ENCODE peak calls at places on chromosomes 6 and 20, in six cellular contexts. U, N, M, L, G and J are unnamed samples.

GRCh38 chr6:93040375-93040774 is 379.0 kb downstream of the EPHA7 start:
- DNase-seq in M (no peak), G (no peak), L (no peak), N (no peak), U (no peak), J (no peak)

GRCh38 chr6:132130530-132131298 is 179.5 kb upstream of the CCN2 start:
- DNase-seq in L (no peak), G (no peak), N (peak; percentile 47), M (no peak), U (no peak), J (no peak)

GRCh38 chr6:163712569-163712966 is 298.1 kb downstream of the QKI start:
- DNase-seq in U (no peak), G (no peak), N (no peak), M (no peak), L (no peak), J (no peak)

GRCh38 chr6:132830236-132830799 is 15.9 kb downstream of the RPS12 start:
- DNase-seq in N (peak; percentile 61), G (peak; percentile 34), L (peak; percentile 79), U (no peak), M (peak; percentile 28), J (no peak)

GRCh38 chr6:13261464-13261994 is 66.8 kb downstream of the TBC1D7 start:
- DNase-seq in N (peak; percentile 87), U (no peak), G (no peak), L (no peak), M (no peak), J (no peak)

GRCh38 chr6:134123666-134124208 is 71.3 kb upstream of the SLC2A12 start:
- DNase-seq in N (peak; percentile 93), L (peak; percentile 72), M (peak; percentile 23), G (peak; percentile 27), U (peak; percentile 46), J (peak; percentile 79)

GRCh38 chr6:20866940-20867630 is 332.8 kb downstream of the CDKAL1 start:
- DNase-seq in G (peak; percentile 51), M (no peak), N (no peak), L (peak; percentile 4), U (no peak), J (no peak)

GRCh38 chr20:19682249-19682648 is 75.8 kb upstream of the RIN2 start:
- DNase-seq in G (no peak), M (no peak), L (no peak), U (no peak), N (no peak), J (no peak)

GRCh38 chr20:52154575-52154974 is 37.0 kb downstream of the ZFP64 start:
- DNase-seq in G (no peak), L (no peak), N (no peak), M (no peak), U (no peak), J (no peak)

GRCh38 chr6:141848029-141848890 is 284.5 kb upstream of the GJE1 start:
- DNase-seq in U (no peak), M (no peak), G (no peak), L (no peak), N (no peak), J (no peak)

GRCh38 chr6:139427199-139427598 is 52.8 kb upstream of the CITED2 start:
- DNase-seq in M (no peak), N (no peak), L (no peak), G (no peak), U (no peak), J (no peak)

GRCh38 chr20:49846206-49846807 is 33.7 kb downstream of the SLC9A8 start:
- DNase-seq in G (peak; percentile 56), N (peak; percentile 75), L (peak; percentile 83), M (peak; percentile 47), U (peak; percentile 9), J (peak; percentile 76)

GRCh38 chr20:40251284-40251932 is 437.6 kb downstream of the MAFB start:
- DNase-seq in M (peak; percentile 43), U (no peak), L (peak; percentile 58), N (peak; percentile 18), G (no peak), J (peak; percentile 88)

GRCh38 chr6:3741477-3741871 is 10.0 kb downstream of the PXDC1 start:
- DNase-seq in L (peak; percentile 34), N (no peak), M (no peak), G (no peak), U (no peak), J (no peak)

GRCh38 chr6:124962617-124963415 is 579 bp downstream of the RNF217 start:
- DNase-seq in U (peak; percentile 22), N (no peak), L (peak; percentile 56), M (peak; percentile 35), G (peak; percentile 58), J (peak; percentile 88)

GRCh38 chr20:23111307-23111943 is 25.3 kb upstream of the CD93 start:
- DNase-seq in M (no peak), G (peak; percentile 52), U (no peak), L (no peak), N (no peak), J (no peak)

GRCh38 chr6:66735106-66735890 is 1028.3 kb upstream of the EYS start:
- DNase-seq in M (no peak), G (no peak), L (no peak), U (no peak), N (no peak), J (no peak)

GRCh38 chr20:20410678-20411077 is 42.8 kb downstream of the INSM1 start:
- DNase-seq in U (no peak), G (peak; percentile 93), L (peak; percentile 87), M (no peak), N (no peak), J (peak; percentile 88)

GRCh38 chr6:27251672-27252251 is 4.3 kb downstream of the PRSS16 start:
- DNase-seq in M (peak; percentile 72), U (peak; percentile 90), G (peak; percentile 95), N (peak; percentile 87), L (peak; percentile 97), J (peak; percentile 98)

GRCh38 chr6:44932651-44933091 is 395.5 kb upstream of the RUNX2 start:
- DNase-seq in M (no peak), N (no peak), U (no peak), G (no peak), L (no peak), J (no peak)

GRCh38 chr6:37521674-37522073 is 22.0 kb upstream of the CCDC167 start:
- DNase-seq in U (no peak), L (no peak), M (no peak), N (no peak), G (no peak), J (no peak)

GRCh38 chr20:1324598-1325172 is 4.3 kb downstream of the SDCBP2 start:
- DNase-seq in U (no peak), L (no peak), M (no peak), N (no peak), G (no peak), J (peak; percentile 27)

GRCh38 chr20:58366866-58367265 is 22.2 kb upstream of the VAPB start:
- DNase-seq in M (no peak), U (no peak), N (no peak), G (no peak), L (no peak), J (no peak)

GRCh38 chr20:62462976-62463592 is 12.7 kb downstream of the GATA5 start:
- DNase-seq in U (no peak), N (no peak), L (no peak), G (no peak), M (no peak), J (no peak)

GRCh38 chr6:33192105-33192646 is at the start of gene COL11A2:
- DNase-seq in N (no peak), G (peak; percentile 10), M (no peak), U (no peak), L (peak; percentile 49), J (peak; percentile 71)

GRCh38 chr20:33791959-33792597 is 19.1 kb upstream of the CHMP4B start:
- DNase-seq in G (peak; percentile 27), M (peak; percentile 69), U (peak; percentile 31), N (peak; percentile 71), L (peak; percentile 62), J (peak; percentile 89)

GRCh38 chr6:129644567-129645015 is 65.4 kb downstream of the ARHGAP18 start:
- DNase-seq in U (peak; percentile 48), M (no peak), L (no peak), N (no peak), G (no peak), J (no peak)

GRCh38 chr6:156778615-156779205 is 1.5 kb downstream of the ARID1B start:
- DNase-seq in L (peak; percentile 72), M (peak; percentile 56), G (peak; percentile 43), N (peak; percentile 47), U (peak; percentile 25), J (peak; percentile 79)

GRCh38 chr20:51463560-51463959 is 79.0 kb downstream of the NFATC2 start:
- DNase-seq in N (no peak), M (no peak), U (no peak), G (no peak), L (no peak), J (no peak)